ENCODE peak calls at places on chromosomes 5 and 9, in four cellular contexts. W is NB4, Y is progenitor cell of endocrine pancreas, I is epithelial cell of esophagus. X is an unnamed sample.

GRCh38 chr5:84384604-84385575 is at the start of gene EDIL3:
- DNase-seq in W (peak), Y (peak), I (peak), X (peak)

GRCh38 chr9:82332018-82332773 is 343.6 kb downstream of the SPATA31D1 start:
- DNase-seq in W (no peak), Y (no peak), I (peak), X (no peak)

GRCh38 chr5:17794829-17795228 is 160.6 kb downstream of the TAF11L14 start:
- DNase-seq in W (peak), Y (no peak), I (no peak), X (no peak)

GRCh38 chr5:159509002-159509660 is 178.8 kb upstream of the IL12B start:
- DNase-seq in W (no peak), Y (no peak), I (no peak), X (no peak)

GRCh38 chr5:173888473-173889135 is 455 bp downstream of the CPEB4 start:
- DNase-seq in W (peak), Y (no peak), I (peak), X (no peak)

GRCh38 chr9:114627553-114627952 is 16.5 kb downstream of the TMEM268 start:
- DNase-seq in W (no peak), Y (no peak), I (no peak), X (no peak)

GRCh38 chr9:4620046-4620765 is 41.9 kb upstream of the PLPP6 start:
- DNase-seq in W (peak), Y (no peak), I (peak), X (no peak)

GRCh38 chr9:4375424-4376195 is 75.7 kb upstream of the GLIS3 start:
- DNase-seq in W (peak), Y (no peak), I (peak), X (no peak)

GRCh38 chr5:36619012-36619635 is 12.7 kb downstream of the SLC1A3 start:
- DNase-seq in W (no peak), Y (no peak), I (peak), X (no peak)

GRCh38 chr9:137761032-137761431 is 116.5 kb upstream of the CACNA1B start:
- DNase-seq in W (no peak), Y (no peak), I (no peak), X (no peak)

GRCh38 chr5:130514984-130515690 is 610.9 kb downstream of the CHSY3 start:
- DNase-seq in W (no peak), Y (no peak), I (peak), X (no peak)

GRCh38 chr9:124259273-124260078 is 1.7 kb downstream of the NEK6 start:
- DNase-seq in W (peak), Y (no peak), I (peak), X (no peak)

GRCh38 chr5:107669543-107670027 is 1.2 kb downstream of the EFNA5 start:
- DNase-seq in W (no peak), Y (peak), I (peak), X (no peak)

GRCh38 chr9:36592801-36593583 is 20.3 kb downstream of the MELK start:
- DNase-seq in W (no peak), Y (no peak), I (no peak), X (no peak)

GRCh38 chr5:98205691-98206461 is 567.6 kb upstream of the RGMB start:
- DNase-seq in W (no peak), Y (no peak), I (peak), X (no peak)

GRCh38 chr9:137797206-137798120 is 80.1 kb upstream of the CACNA1B start:
- DNase-seq in W (no peak), Y (no peak), I (no peak), X (no peak)

GRCh38 chr9:4315582-4316215 is 15.8 kb upstream of the GLIS3 start:
- DNase-seq in W (peak), Y (peak), I (peak), X (peak)

GRCh38 chr9:85872444-85872843 is 68.5 kb upstream of the NAA35 start:
- DNase-seq in W (no peak), Y (no peak), I (peak), X (no peak)

GRCh38 chr9:89382026-89382986 is 64.0 kb downstream of the SECISBP2 start:
- DNase-seq in W (no peak), Y (no peak), I (no peak), X (no peak)

GRCh38 chr9:35070823-35071813 is 1.3 kb downstream of the VCP start:
- DNase-seq in W (peak), Y (no peak), I (peak), X (no peak)

GRCh38 chr5:61468483-61468865 is 136.4 kb downstream of the ZSWIM6 start:
- DNase-seq in W (no peak), Y (no peak), I (no peak), X (no peak)
- TF ChIP-seq CTCF in W (no peak), Y (peak), I (no peak), X (peak)

GRCh38 chr9:136578915-136579637 is 33.2 kb upstream of the NOTCH1 start:
- DNase-seq in W (peak), Y (no peak), I (no peak), X (no peak)
- TF ChIP-seq CTCF in W (no peak), Y (no peak), I (no peak), X (no peak)

DNA sequence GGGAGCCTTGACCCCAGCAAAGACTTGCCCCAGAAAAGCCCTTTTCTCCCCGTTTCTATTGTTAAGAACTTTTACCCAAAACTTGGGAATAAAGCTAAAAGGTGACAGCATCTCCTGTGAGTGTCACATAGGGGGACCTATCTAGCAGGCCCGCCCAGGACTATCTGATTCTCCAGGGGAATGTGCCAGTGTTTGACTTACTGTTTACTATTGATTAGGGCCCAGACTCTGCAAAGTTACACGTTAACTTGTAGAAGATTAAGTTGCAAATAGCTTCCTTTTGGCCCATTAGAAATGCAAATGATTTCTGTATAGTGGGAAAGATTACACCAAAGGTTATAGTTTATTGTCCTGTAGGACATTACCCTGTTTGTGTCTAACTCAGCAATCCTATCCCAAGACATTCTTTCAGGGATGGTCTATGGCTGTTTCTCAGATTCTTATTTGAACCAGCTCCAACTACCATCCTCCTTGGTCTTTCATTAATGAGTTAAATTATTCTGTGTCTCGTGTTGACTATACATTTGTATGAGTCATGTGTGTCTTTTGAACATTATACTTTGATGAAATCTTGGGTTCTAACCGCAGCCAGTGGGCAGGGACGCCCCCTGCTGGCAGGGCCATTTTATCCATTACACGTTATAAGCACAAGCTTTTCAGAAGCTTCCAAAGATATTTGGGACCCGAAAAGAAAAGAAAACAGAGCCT is 60.7 kb downstream of the HRH2 start:
- DNase-seq in W (peak), Y (no peak), I (peak), X (no peak)
- TF ChIP-seq CTCF in W (peak), Y (peak), I (peak), X (peak)

DNA sequence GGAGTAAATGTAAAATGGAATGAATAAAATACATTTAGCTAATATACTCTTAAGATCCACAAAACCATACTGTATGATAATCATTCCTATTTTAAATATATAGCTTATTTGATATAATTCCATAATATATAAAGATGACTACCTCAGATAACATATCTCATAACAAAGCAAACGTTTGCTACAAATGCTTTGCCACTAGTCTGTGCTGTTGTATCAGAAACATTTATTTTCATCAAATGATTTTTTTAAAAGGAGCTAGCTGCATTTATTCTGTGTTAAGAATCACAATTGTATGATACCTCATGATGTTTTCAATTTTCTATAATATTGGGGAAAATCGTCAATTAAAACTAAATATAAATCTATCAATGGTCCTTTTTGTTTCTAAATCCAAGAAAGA is 567.2 kb downstream of the PTPRD start:
- DNase-seq in W (peak), Y (no peak), I (peak), X (no peak)
- TF ChIP-seq CTCF in W (peak), Y (peak), I (peak), X (peak)

DNA sequence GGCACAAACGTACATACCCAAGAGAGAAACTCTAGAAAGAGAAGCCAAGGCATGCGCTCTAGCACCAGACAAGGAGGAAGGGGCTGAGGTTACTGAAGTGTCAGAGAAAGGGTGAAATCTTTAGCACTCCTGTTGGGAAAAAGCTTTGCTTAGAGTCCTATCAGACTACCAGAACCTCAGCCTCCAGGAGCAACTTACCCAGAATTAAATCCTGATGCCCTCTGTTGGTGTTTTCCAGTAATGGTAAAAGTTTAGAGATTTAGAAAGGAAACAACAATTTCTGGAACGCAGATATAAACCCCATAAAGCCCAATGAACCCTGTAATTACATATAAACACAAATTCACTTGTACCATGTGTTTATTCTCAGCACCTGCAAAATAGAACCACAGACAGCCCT is 33.2 kb upstream of the ASTN2 start:
- DNase-seq in W (peak), Y (no peak), I (no peak), X (no peak)
- TF ChIP-seq CTCF in W (no peak), Y (peak), I (no peak), X (peak)

DNA sequence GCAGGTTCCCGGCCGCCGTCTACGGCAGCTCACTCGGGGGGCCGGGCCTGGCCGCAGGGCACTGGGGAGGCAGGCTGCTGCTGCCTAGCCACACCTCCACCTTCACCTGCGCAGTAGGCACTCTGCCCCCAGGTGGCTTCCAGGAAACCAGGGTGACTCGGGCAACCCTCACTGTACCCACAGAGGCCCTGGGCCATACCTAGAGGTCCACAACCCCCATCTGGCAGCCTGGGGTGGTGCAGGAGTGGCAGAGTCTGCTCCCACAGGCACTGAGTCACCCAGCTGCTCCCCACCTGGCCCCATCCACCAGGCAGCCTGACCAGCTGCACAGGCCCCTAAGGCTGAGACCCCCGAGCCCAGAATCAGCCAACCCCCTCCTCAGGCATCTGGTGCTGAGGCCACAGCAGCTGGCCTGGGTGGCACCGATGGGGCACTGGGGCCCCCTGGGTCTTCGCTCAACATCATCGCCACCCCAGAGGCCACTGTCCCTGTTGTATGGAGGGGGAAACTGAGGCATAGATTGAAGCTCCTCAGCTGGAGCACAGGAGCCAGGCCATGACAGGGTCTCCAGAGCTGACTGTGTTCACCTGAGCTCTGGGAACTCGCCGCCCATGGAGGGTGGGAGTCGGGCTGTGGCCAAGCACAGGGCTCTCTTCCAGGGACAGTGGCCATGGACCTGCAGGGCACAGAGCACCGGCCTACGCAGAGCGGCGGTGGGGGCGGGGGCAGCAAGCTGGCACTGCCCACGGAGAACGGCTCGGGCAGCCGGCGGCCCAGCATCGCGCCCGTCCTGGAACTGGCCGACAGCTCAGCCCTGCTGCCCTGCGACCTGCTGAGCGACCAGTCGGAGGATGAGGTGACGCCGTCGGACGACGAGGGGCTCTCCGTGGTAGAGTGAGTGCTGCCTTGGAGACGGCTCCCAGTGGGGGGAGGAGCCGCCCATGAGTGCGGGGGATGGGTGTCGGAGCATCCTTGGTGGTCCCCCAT is 70.4 kb downstream of the KCNT1 start:
- DNase-seq in W (no peak), Y (no peak), I (no peak), X (no peak)
- TF ChIP-seq CTCF in W (no peak), Y (no peak), I (no peak), X (no peak)

DNA sequence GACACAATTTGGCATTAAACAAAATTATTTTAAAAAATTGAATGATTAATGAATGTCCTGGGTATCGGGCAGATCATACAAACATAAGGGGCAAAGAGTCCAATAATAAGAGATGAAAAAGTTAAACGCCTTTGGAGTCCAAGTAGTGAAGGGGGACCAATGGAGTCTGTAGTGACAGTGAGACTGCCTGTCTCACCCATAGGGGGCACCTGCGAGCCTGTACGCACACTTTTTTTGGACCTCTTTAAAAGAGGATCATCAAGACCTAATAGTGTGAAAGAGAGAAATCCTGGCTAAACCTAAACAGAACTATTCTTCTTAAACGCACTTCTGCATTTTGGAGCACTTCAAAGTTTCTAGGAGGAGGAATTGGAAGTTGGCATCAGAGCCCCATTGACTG is 636.0 kb upstream of the KLF4 start:
- DNase-seq in W (peak), Y (no peak), I (no peak), X (no peak)
- TF ChIP-seq CTCF in W (peak), Y (peak), I (no peak), X (peak)

GRCh38 chr9:110008663-110009062 is 199.3 kb downstream of the C9orf152 start:
- DNase-seq in W (no peak), Y (no peak), I (no peak), X (no peak)

GRCh38 chr9:110007477-110008270 is 200.3 kb downstream of the C9orf152 start:
- DNase-seq in W (no peak), Y (no peak), I (no peak), X (no peak)

GRCh38 chr9:110006657-110007056 is 201.3 kb downstream of the C9orf152 start:
- DNase-seq in W (no peak), Y (no peak), I (no peak), X (no peak)
- TF ChIP-seq CTCF in W (no peak), Y (no peak), I (no peak), X (no peak)